ENCODE peak calls at places on chromosomes 16 and 17, in five cellular contexts. L, S, B, Y and I are unnamed samples.
A peak's percentile ranks its signal among the peaks of the same experiment; 100 is the strongest.

GRCh38 chr17:77280304-77280910 is 139.6 kb downstream of the SEC14L1 start:
- DNase-seq in L (no peak), S (no peak), B (peak; percentile 95), Y (no peak), I (no peak)

GRCh38 chr16:720990-721764 is at the start of gene ANTKMT:
- DNase-seq in L (peak; percentile 93), S (peak; percentile 90), B (peak; percentile 68), Y (peak; percentile 89), I (peak; percentile 93)

GRCh38 chr16:11348737-11349598 is 3.7 kb downstream of the RMI2 start:
- DNase-seq in L (no peak), S (no peak), B (no peak), Y (no peak), I (no peak)

GRCh38 chr17:4582101-4582501 is 2.2 kb upstream of the SMTNL2 start:
- DNase-seq in L (no peak), S (no peak), B (no peak), Y (no peak), I (no peak)

GRCh38 chr16:50547944-50548658 is at the start of gene NKD1:
- DNase-seq in L (peak; percentile 81), S (peak; percentile 69), B (peak; percentile 27), Y (peak; percentile 32), I (peak; percentile 86)

GRCh38 chr16:3980311-3981111 is 100.0 kb upstream of the CREBBP start:
- DNase-seq in L (no peak), S (peak; percentile 70), B (peak; percentile 79), Y (no peak), I (no peak)

GRCh38 chr16:2860826-2861567 is 3.0 kb upstream of the PRSS22 start:
- DNase-seq in L (no peak), S (no peak), B (no peak), Y (no peak), I (no peak)

GRCh38 chr16:67718668-67719047 is 458 bp downstream of the GFOD2 start:
- DNase-seq in L (no peak), S (peak; percentile 21), B (peak; percentile 6), Y (peak; percentile 7), I (no peak)

GRCh38 chr17:79935197-79935844 is 96.1 kb upstream of the CBX4 start:
- DNase-seq in L (peak; percentile 30), S (no peak), B (no peak), Y (no peak), I (no peak)

GRCh38 chr17:82035488-82035887 is 2.0 kb downstream of the DCXR start:
- DNase-seq in L (no peak), S (no peak), B (no peak), Y (no peak), I (no peak)

GRCh38 chr17:50258647-50259483 is 15.4 kb upstream of the TMEM92 start:
- DNase-seq in L (no peak), S (no peak), B (no peak), Y (no peak), I (no peak)

GRCh38 chr16:1613240-1613639 is 1.1 kb downstream of the CRAMP1 start:
- DNase-seq in L (no peak), S (no peak), B (peak; percentile 26), Y (no peak), I (no peak)

GRCh38 chr16:72620348-72620747 is 427.6 kb downstream of the ZFHX3 start:
- DNase-seq in L (no peak), S (no peak), B (no peak), Y (no peak), I (no peak)

GRCh38 chr17:69637399-69638165 is 223.1 kb downstream of the MAP2K6 start:
- DNase-seq in L (no peak), S (no peak), B (peak; percentile 3), Y (no peak), I (no peak)

GRCh38 chr16:17917316-17918019 is 419.1 kb downstream of the NPIPA8 start:
- DNase-seq in L (no peak), S (no peak), B (no peak), Y (no peak), I (no peak)

GRCh38 chr17:76054112-76054476 is 18.2 kb downstream of the SRP68 start:
- DNase-seq in L (no peak), S (no peak), B (peak; percentile 33), Y (no peak), I (no peak)

GRCh38 chr17:47251421-47251940 is 2.1 kb upstream of the ITGB3 start:
- DNase-seq in L (no peak), S (no peak), B (no peak), Y (no peak), I (no peak)

GRCh38 chr16:57647136-57647875 is 18.9 kb downstream of the ADGRG1 start:
- DNase-seq in L (no peak), S (no peak), B (no peak), Y (no peak), I (no peak)

GRCh38 chr17:45160505-45161287 is 979 bp upstream of the HEXIM2 start:
- DNase-seq in L (peak; percentile 83), S (peak; percentile 42), B (peak; percentile 80), Y (peak; percentile 81), I (peak; percentile 88)

GRCh38 chr17:67212716-67213417 is 32.1 kb downstream of the HELZ start:
- DNase-seq in L (no peak), S (peak; percentile 61), B (peak; percentile 90), Y (peak; percentile 32), I (no peak)

GRCh38 chr16:85528528-85529387 is 84.4 kb upstream of the GSE1 start:
- DNase-seq in L (no peak), S (no peak), B (no peak), Y (no peak), I (peak; percentile 43)

GRCh38 chr16:63146251-63146650 is 1110.0 kb upstream of the CDH8 start:
- DNase-seq in L (no peak), S (no peak), B (no peak), Y (no peak), I (no peak)

GRCh38 chr16:47644166-47644565 is 183.0 kb downstream of the PHKB start:
- DNase-seq in L (no peak), S (peak; percentile 56), B (peak; percentile 68), Y (no peak), I (no peak)

GRCh38 chr17:77186141-77186604 is 45.4 kb downstream of the SEC14L1 start:
- DNase-seq in L (no peak), S (no peak), B (no peak), Y (no peak), I (no peak)

GRCh38 chr17:1532836-1533602 is 16.6 kb upstream of the INPP5K start:
- DNase-seq in L (no peak), S (peak; percentile 49), B (no peak), Y (no peak), I (peak; percentile 34)

GRCh38 chr17:78412403-78412802 is 34.0 kb downstream of the PGS1 start:
- DNase-seq in L (no peak), S (no peak), B (peak; percentile 56), Y (no peak), I (no peak)

GRCh38 chr16:11257131-11257938 is 1.3 kb upstream of the SOCS1 start:
- DNase-seq in L (peak; percentile 73), S (peak; percentile 87), B (peak; percentile 84), Y (peak; percentile 58), I (peak; percentile 85)

GRCh38 chr17:1834378-1835149 is 4.8 kb downstream of the RPA1 start:
- DNase-seq in L (no peak), S (no peak), B (no peak), Y (no peak), I (no peak)

DNA sequence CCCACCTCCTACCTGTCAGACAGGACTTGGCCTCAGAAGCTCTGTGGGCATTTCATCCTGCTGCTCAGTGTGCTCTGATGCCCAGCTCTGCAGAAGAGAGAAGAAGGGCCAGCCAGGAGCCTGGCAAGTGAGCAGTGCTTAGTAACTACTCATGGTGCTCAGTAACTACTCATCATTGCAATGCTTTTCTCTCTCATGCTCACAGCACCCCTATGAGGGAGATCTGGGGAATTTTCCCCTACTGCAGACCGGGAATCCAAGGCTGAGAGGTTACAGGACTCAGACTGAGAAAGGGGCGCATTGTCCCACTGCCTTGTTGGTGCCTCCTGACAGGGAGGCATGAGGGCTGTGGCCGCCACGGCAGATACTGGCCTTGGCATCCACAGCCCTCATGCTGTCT is 261.1 kb downstream of the C16orf95 start:
- DNase-seq in L (no peak), S (no peak), B (no peak), Y (no peak), I (no peak)
- TF ChIP-seq CTCF in L (no peak), S (no peak), B (peak; percentile 30), Y (no peak), I (no peak)

GRCh38 chr17:59220328-59221158 is at the start of gene GDPD1:
- DNase-seq in L (peak; percentile 97), S (peak; percentile 96), B (peak; percentile 91), Y (peak; percentile 89), I (peak; percentile 99)
- TF ChIP-seq CTCF in L (peak; percentile 57), S (peak; percentile 76), B (peak; percentile 59), Y (peak; percentile 33), I (peak; percentile 56)

DNA sequence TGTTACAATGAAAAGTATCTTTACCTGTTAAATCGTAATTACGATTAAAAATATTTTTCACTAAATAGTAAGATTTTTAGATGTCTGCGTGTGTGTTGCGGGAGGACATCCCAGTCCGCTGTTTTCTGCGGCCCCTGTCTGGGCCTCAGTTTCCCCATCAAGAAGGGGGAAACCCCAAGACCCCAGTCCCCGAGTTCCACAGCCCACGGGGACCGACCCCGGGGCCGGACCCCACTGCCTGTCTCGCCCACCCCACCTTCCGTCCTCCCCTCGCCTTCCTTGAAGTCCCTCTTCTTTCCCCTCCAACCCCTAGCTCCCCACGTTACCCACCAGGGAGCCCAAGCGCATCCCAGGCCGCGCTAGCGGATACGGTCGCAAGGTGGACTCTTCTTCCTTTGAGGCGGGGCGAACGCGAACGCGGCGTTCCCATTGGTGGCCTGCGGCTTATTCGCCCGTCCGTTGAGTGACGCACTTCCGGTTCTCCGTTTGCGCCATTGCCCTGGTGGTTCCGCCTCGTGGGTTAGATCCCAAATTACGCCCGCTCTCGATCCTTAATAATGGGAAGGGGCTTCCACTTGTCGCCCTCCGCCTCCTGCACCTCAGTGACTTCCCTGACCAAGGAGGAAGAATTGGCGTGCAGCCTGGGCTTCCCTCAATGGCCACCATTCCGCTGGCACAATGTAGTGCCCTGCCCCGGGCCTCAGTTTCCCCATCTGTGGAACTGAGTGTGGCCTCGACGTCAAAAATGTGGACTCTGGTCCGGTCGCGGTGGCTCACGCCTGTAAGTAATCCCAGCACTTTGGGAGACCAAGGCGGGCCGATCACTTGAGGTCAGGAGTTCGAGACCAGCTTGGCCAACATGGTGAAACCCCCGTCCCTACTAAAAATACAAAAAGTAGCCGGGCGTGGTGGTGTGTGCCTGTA is at the start of gene NSMCE1:
- DNase-seq in L (peak; percentile 97), S (peak; percentile 98), B (peak; percentile 97), Y (peak; percentile 95), I (peak; percentile 97)
- TF ChIP-seq CTCF in L (no peak), S (peak; percentile 18), B (peak; percentile 21), Y (no peak), I (peak; percentile 25)

GRCh38 chr17:8185580-8186445 is 4.2 kb downstream of the BORCS6 start:
- DNase-seq in L (peak; percentile 95), S (peak; percentile 85), B (peak; percentile 74), Y (no peak), I (peak; percentile 72)

GRCh38 chr17:8187517-8188407 is 2.2 kb downstream of the BORCS6 start:
- DNase-seq in L (peak; percentile 93), S (peak; percentile 100), B (peak; percentile 100), Y (peak; percentile 75), I (peak; percentile 85)

GRCh38 chr17:8186787-8187516 is 3.0 kb downstream of the BORCS6 start:
- DNase-seq in L (peak; percentile 94), S (peak; percentile 98), B (peak; percentile 96), Y (peak; percentile 74), I (peak; percentile 82)

GRCh38 chr17:8188408-8188839 is 1.6 kb downstream of the BORCS6 start:
- DNase-seq in L (peak; percentile 58), S (no peak), B (no peak), Y (no peak), I (no peak)

DNA sequence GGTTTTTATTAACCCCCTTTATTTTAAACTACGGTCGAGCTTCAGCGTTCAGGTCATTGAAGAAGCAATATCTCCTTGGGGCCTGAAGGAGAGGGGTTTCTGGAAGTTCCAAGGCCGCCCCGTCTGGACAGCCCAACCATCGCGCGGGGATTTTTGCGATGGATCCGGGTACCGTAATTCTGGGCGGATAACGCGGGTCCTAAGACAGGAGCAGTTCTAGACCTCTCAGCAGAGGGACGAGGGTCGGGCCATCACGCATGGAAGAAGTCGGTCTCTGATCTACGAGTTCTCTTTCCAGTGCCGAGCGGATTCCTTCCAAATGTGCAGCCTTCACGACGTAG is 3.6 kb downstream of the BORCS6 start:
- DNase-seq in L (no peak), S (no peak), B (no peak), Y (no peak), I (no peak)
- TF ChIP-seq CTCF in L (no peak), S (no peak), B (no peak), Y (no peak), I (no peak)